ENCODE peak calls at places on chromosomes 7 and 10, in eight cellular contexts. O is MCF 10A, Q is HFFc6, T is dorsolateral prefrontal cortex, N is ovary, U is fibroblast of the aortic adventitia, K is AG09319, H is fibroblast of lung. I is an unnamed sample.

GRCh38 chr10:15715619-15716227 is 4.0 kb downstream of the ITGA8 start:
- DNase-seq in N (no peak), T (no peak), O (peak), K (no peak), U (peak), H (no peak), Q (peak), I (no peak)

GRCh38 chr10:74186678-74187077 is 35.7 kb downstream of the ADK start:
- DNase-seq in K (no peak), H (no peak), U (peak), N (no peak), O (no peak), Q (no peak), T (no peak), I (no peak)

GRCh38 chr10:85407093-85407492 is 959.5 kb downstream of the GRID1 start:
- DNase-seq in U (no peak), K (no peak), O (no peak), N (no peak), Q (no peak), T (no peak), H (no peak), I (no peak)

GRCh38 chr7:156640949-156641485 is 443 bp downstream of the RNF32 start:
- DNase-seq in Q (peak), K (no peak), T (no peak), U (peak), H (peak), O (peak), N (no peak), I (no peak)

GRCh38 chr10:43304687-43305333 is 37.9 kb upstream of the RASGEF1A start:
- DNase-seq in O (peak), U (peak), H (peak), Q (peak), N (peak), K (no peak), T (no peak), I (peak)

GRCh38 chr10:68172324-68172723 is 59.6 kb downstream of the ATOH7 start:
- DNase-seq in T (no peak), N (no peak), H (no peak), O (no peak), U (no peak), K (no peak), Q (no peak), I (no peak)

GRCh38 chr7:99733448-99733847 is 1.5 kb downstream of the CYP3A7 start:
- DNase-seq in T (no peak), H (no peak), O (no peak), N (no peak), K (no peak), Q (no peak), U (no peak), I (no peak)

GRCh38 chr7:23787272-23787671 is 77.3 kb downstream of the STK31 start:
- DNase-seq in O (no peak), U (no peak), K (no peak), N (no peak), T (no peak), H (no peak), Q (no peak), I (no peak)

GRCh38 chr7:110210941-110211608 is 879.9 kb upstream of the LRRN3 start:
- DNase-seq in H (no peak), Q (no peak), O (no peak), K (no peak), N (no peak), T (no peak), U (no peak), I (no peak)

GRCh38 chr10:84256510-84257342 is 11.9 kb downstream of the RGR start:
- DNase-seq in K (no peak), Q (no peak), N (no peak), H (peak), T (no peak), U (peak), O (peak), I (no peak)

GRCh38 chr10:2700626-2701305 is 366.6 kb upstream of the PFKP start:
- DNase-seq in O (no peak), T (no peak), U (no peak), N (no peak), K (no peak), Q (no peak), H (no peak), I (no peak)

GRCh38 chr7:55387062-55387965 is 22.2 kb downstream of the LANCL2 start:
- DNase-seq in H (peak), U (peak), O (peak), T (no peak), K (no peak), Q (no peak), N (no peak), I (no peak)

GRCh38 chr7:131898418-131898817 is 342.0 kb upstream of the PODXL start:
- DNase-seq in O (peak), Q (no peak), T (no peak), H (peak), N (no peak), U (peak), K (no peak), I (no peak)

GRCh38 chr10:101032637-101033201 is 1.7 kb downstream of the SFXN3 start:
- DNase-seq in T (peak), K (peak), N (peak), H (peak), O (peak), U (peak), Q (peak), I (peak)

GRCh38 chr10:58698777-58699356 is 186.2 kb downstream of the BICC1 start:
- DNase-seq in U (no peak), H (peak), Q (no peak), O (no peak), K (no peak), N (no peak), T (no peak), I (no peak)

GRCh38 chr7:68238204-68238805 is 1241.7 kb downstream of the TYW1 start:
- DNase-seq in K (no peak), T (no peak), Q (no peak), H (no peak), O (no peak), U (no peak), N (no peak), I (no peak)

GRCh38 chr10:52729259-52730104 is 43.1 kb downstream of the MBL2 start:
- DNase-seq in Q (peak), T (no peak), O (peak), U (peak), H (peak), K (peak), N (no peak), I (no peak)

GRCh38 chr10:58070964-58071363 is 196.7 kb downstream of the IPMK start:
- DNase-seq in K (no peak), T (no peak), N (no peak), Q (no peak), U (no peak), O (no peak), H (no peak), I (no peak)

GRCh38 chr7:1274121-1274875 is 41.6 kb downstream of the UNCX start:
- DNase-seq in T (no peak), H (no peak), U (no peak), Q (no peak), O (no peak), K (no peak), N (no peak), I (no peak)

DNA sequence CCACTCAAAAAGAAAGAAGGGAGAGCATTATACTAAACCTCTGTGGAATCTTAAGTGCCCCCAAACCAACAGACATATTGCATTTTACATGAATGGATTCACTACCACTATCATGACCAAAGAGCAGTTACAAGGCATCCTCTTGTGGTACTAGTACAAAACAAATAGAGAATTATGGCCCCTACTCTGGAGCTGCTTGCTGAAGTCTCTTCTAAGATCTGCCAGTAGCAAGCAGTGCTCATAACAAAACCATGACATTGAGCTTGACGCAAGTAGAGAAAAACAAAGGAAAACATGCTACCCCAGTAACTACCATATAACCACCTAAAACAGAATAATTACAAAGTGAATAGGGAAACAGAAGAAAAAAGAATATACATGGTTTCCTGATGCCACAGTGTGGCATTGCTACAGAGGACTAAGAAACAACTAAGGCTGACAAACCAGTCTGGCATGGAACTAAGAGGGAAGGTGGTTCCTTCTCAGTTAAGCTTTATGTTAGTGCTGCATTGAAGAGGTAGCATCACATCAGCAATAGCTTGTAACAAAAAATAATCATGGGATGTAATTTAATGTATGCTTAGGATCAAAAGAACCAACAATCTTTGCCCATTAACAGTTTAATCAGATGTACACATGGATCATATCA is 150.2 kb upstream of the AGR3 start:
- DNase-seq in H (no peak), Q (no peak), T (no peak), U (no peak), O (no peak), K (no peak), N (no peak), I (no peak)
- TF ChIP-seq CTCF in H (no peak), Q (no peak), T (no peak), U (no peak), O (no peak), K (no peak), N (no peak), I (no peak)

DNA sequence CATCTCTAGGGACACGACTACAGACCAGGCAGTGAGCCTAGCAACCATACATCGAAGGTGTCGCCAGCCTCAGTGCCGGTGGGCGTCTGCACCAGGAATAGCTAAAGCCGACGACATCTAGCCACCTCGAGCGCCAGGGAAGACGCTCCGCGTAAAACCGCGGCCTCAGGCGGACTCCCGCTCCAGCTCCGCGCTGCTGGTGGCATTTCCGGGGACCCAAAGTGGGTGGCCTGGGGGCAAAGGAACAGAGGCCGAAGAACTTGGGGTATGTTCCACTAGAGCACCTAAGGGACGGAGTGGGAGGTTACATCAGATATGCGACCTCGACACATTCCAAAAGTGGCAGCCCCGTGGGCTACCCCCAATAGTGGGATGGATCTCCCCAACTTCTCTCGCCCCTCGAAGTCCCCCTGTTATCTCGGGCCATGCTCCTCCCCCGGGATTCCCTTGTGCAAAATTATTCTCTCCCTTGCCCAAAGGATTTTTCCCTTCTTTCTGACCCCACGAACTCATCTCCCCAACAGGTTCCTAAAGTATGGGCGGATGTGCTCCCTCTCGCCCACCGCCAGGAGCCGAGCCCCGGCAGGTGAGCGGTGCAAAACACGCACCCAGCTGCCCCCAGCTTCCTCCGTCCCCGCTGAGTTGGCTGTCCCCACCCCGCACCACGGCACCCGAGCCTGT is 1.2 kb downstream of the KCNMA1 start:
- DNase-seq in H (no peak), U (no peak), N (no peak), O (no peak), T (no peak), K (no peak), Q (no peak), I (no peak)
- TF ChIP-seq CTCF in H (no peak), U (no peak), N (no peak), O (no peak), T (no peak), K (no peak), Q (peak), I (no peak)

GRCh38 chr7:13117103-13117502 is 429.7 kb downstream of the ARL4A start:
- DNase-seq in Q (peak), O (peak), N (no peak), U (peak), H (peak), T (no peak), K (no peak), I (no peak)
- TF ChIP-seq CTCF in Q (peak), O (peak), N (no peak), U (peak), H (peak), T (peak), K (peak), I (no peak)

DNA sequence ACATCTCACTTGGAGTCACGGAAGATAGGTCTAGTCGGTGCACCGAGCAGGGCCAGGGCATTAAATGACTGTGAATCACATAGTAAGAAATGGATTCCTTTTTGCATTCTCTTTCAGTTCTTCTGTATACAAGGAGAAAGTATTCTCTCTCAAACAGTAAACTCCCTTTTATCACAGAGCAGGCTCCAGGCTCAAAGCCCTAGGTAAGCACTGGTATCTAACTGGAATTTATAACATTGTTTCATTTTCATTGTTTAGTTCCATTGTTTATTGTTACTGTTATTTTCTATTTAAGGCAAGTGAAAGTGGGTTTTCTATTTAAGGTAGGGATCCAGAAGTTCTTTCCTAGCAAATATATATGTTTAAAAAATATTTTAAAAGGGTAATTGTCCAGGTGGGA is 44.1 kb upstream of the CDK1 start:
- DNase-seq in T (no peak), K (no peak), U (no peak), O (no peak), N (no peak), H (no peak), Q (no peak), I (no peak)
- TF ChIP-seq CTCF in T (no peak), K (no peak), U (no peak), O (no peak), N (no peak), H (no peak), Q (no peak), I (no peak)

GRCh38 chr7:101950450-101951119 is 133.2 kb downstream of the CUX1 start:
- DNase-seq in O (peak), U (peak), K (no peak), N (no peak), T (no peak), H (peak), Q (peak), I (no peak)
- TF ChIP-seq CTCF in O (no peak), U (peak), K (peak), N (no peak), T (no peak), H (peak), Q (peak), I (no peak)

GRCh38 chr10:122112625-122113160 is 123.7 kb downstream of the TACC2 start:
- DNase-seq in H (peak), N (peak), Q (peak), K (peak), T (no peak), U (peak), O (peak), I (no peak)
- TF ChIP-seq CTCF in H (peak), N (peak), Q (no peak), K (peak), T (peak), U (peak), O (peak), I (no peak)

DNA sequence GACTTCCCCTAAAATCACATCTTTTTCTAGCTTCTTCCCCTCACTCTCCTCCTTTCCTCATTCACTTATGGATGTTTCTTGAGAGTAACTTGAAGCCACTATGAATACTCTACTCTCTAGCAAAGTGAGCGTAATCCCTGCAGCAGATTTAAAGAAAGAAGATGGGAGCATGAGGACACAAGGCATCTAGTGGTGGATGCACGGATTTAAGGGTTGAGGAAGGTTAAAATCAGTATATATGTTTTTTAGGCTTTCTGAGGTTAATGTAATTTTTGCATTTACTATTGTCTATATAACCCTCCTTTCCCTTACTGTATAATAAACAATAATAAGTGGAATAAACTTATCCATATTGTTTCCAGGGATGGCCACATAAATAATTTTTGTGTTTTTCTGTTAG is 495.2 kb upstream of the TPK1 start:
- DNase-seq in H (no peak), N (no peak), T (no peak), O (no peak), Q (no peak), U (no peak), K (no peak), I (no peak)
- TF ChIP-seq CTCF in H (no peak), N (no peak), T (no peak), O (no peak), Q (no peak), U (no peak), K (no peak), I (no peak)

GRCh38 chr7:66052447-66052846 is 23.2 kb upstream of the ASL start:
- DNase-seq in U (no peak), K (no peak), N (no peak), T (no peak), H (no peak), O (no peak), Q (no peak), I (no peak)

GRCh38 chr7:66050337-66050957 is 25.2 kb upstream of the ASL start:
- DNase-seq in N (no peak), U (no peak), K (no peak), T (no peak), Q (no peak), H (no peak), O (no peak), I (no peak)

GRCh38 chr7:66050990-66051424 is 24.6 kb upstream of the ASL start:
- DNase-seq in H (peak), U (peak), T (no peak), K (peak), N (no peak), O (peak), Q (peak), I (no peak)

GRCh38 chr7:66043681-66044497 is 31.7 kb upstream of the ASL start:
- DNase-seq in T (peak), O (no peak), K (no peak), Q (no peak), U (peak), H (peak), N (peak), I (no peak)

GRCh38 chr7:66047426-66047825 is 28.2 kb upstream of the ASL start:
- DNase-seq in Q (peak), H (peak), O (peak), T (no peak), U (peak), K (peak), N (no peak), I (no peak)
- TF ChIP-seq CTCF in Q (no peak), H (no peak), O (no peak), T (no peak), U (no peak), K (no peak), N (no peak), I (no peak)